ENCODE peak calls at places on chromosomes 11 and 22, in nine cellular contexts. Z, R, G, Y, C, P, Q, N and U are unnamed samples.

GRCh38 chr11:116187026-116187425 is 585.8 kb downstream of the BUD13 start:
- DNase-seq in Z (no peak), R (no peak), G (peak), Y (no peak), C (no peak), P (no peak), Q (no peak), N (no peak), U (no peak)

GRCh38 chr11:1257916-1258315 is 35.0 kb downstream of the MUC5B start:
- DNase-seq in Z (no peak), R (no peak), G (no peak), Y (no peak), C (no peak), P (no peak), Q (no peak), N (no peak), U (no peak)

GRCh38 chr11:79084382-79084781 is 356.4 kb downstream of the TENM4 start:
- DNase-seq in Z (no peak), R (no peak), G (no peak), Y (no peak), C (no peak), P (no peak), Q (no peak), N (no peak), U (no peak)

GRCh38 chr11:27471588-27472397 is 797 bp downstream of the LGR4 start:
- DNase-seq in Z (peak), R (peak), G (no peak), Y (peak), C (no peak), P (no peak), Q (no peak), N (peak), U (peak)

GRCh38 chr11:68052137-68052873 is 13.5 kb downstream of the TCIRG1 start:
- DNase-seq in Z (no peak), R (no peak), G (no peak), Y (no peak), C (no peak), P (no peak), Q (no peak), N (no peak), U (no peak)

GRCh38 chr11:68353118-68353517 is 40.7 kb downstream of the LRP5 start:
- DNase-seq in Z (no peak), R (no peak), G (peak), Y (no peak), C (no peak), P (no peak), Q (no peak), N (no peak), U (no peak)

GRCh38 chr11:65558785-65559509 is 788 bp upstream of the LTBP3 start:
- DNase-seq in Z (no peak), R (no peak), G (no peak), Y (peak), C (peak), P (no peak), Q (no peak), N (peak), U (peak)

GRCh38 chr11:2484576-2485125 is 39.8 kb downstream of the KCNQ1 start:
- DNase-seq in Z (no peak), R (no peak), G (no peak), Y (no peak), C (no peak), P (no peak), Q (no peak), N (no peak), U (no peak)

GRCh38 chr11:61747389-61748285 is 4.8 kb upstream of the MYRF start:
- DNase-seq in Z (peak), R (peak), G (peak), Y (peak), C (peak), P (no peak), Q (no peak), N (peak), U (peak)

GRCh38 chr22:49393526-49393925 is 434.1 kb downstream of the BRD1 start:
- DNase-seq in Z (no peak), R (no peak), G (no peak), Y (no peak), C (no peak), P (no peak), Q (no peak), N (no peak), U (no peak)

GRCh38 chr22:38709306-38709705 is 3.6 kb downstream of the GTPBP1 start:
- DNase-seq in Z (no peak), R (no peak), G (no peak), Y (no peak), C (no peak), P (no peak), Q (no peak), N (no peak), U (no peak)

GRCh38 chr22:48694296-48694883 is 1133.3 kb downstream of the BRD1 start:
- DNase-seq in Z (no peak), R (no peak), G (no peak), Y (no peak), C (no peak), P (no peak), Q (no peak), N (no peak), U (no peak)

GRCh38 chr11:88799749-88800500 is 265.9 kb downstream of the GRM5 start:
- DNase-seq in Z (no peak), R (no peak), G (no peak), Y (no peak), C (peak), P (no peak), Q (no peak), N (no peak), U (no peak)

GRCh38 chr22:50542416-50542927 is 3.2 kb upstream of the KLHDC7B start:
- DNase-seq in Z (no peak), R (peak), G (no peak), Y (no peak), C (no peak), P (no peak), Q (no peak), N (no peak), U (no peak)

GRCh38 chr11:44507896-44508440 is 57.5 kb upstream of the CD82 start:
- DNase-seq in Z (no peak), R (no peak), G (no peak), Y (no peak), C (no peak), P (no peak), Q (no peak), N (no peak), U (no peak)

GRCh38 chr22:37054078-37054440 is 2.5 kb downstream of the KCTD17 start:
- DNase-seq in Z (peak), R (no peak), G (no peak), Y (peak), C (no peak), P (no peak), Q (no peak), N (no peak), U (no peak)

GRCh38 chr11:47220401-47220821 is 5.6 kb downstream of the DDB2 start:
- DNase-seq in Z (no peak), R (no peak), G (no peak), Y (no peak), C (peak), P (no peak), Q (no peak), N (no peak), U (peak)

GRCh38 chr22:29167032-29167911 is 38.4 kb upstream of the EMID1 start:
- DNase-seq in Z (peak), R (peak), G (no peak), Y (no peak), C (no peak), P (peak), Q (no peak), N (no peak), U (no peak)

GRCh38 chr11:79940165-79940564 is 499.3 kb upstream of the TENM4 start:
- DNase-seq in Z (no peak), R (no peak), G (peak), Y (no peak), C (no peak), P (no peak), Q (no peak), N (no peak), U (no peak)

GRCh38 chr11:125170406-125171031 is 6.0 kb downstream of the PKNOX2 start:
- DNase-seq in Z (no peak), R (no peak), G (peak), Y (no peak), C (peak), P (no peak), Q (peak), N (no peak), U (peak)

GRCh38 chr11:102760355-102761035 is 19.9 kb downstream of the MMP10 start:
- DNase-seq in Z (no peak), R (no peak), G (no peak), Y (no peak), C (peak), P (no peak), Q (peak), N (no peak), U (peak)

GRCh38 chr11:107011977-107012376 is 6.3 kb downstream of the GUCY1A2 start:
- DNase-seq in Z (no peak), R (no peak), G (no peak), Y (no peak), C (no peak), P (no peak), Q (no peak), N (no peak), U (peak)

GRCh38 chr11:81220166-81220895 is 1513.3 kb downstream of the FAM181B start:
- DNase-seq in Z (no peak), R (no peak), G (no peak), Y (no peak), C (no peak), P (no peak), Q (no peak), N (no peak), U (no peak)

GRCh38 chr22:29312218-29313125 is 3.0 kb downstream of the RASL10A start:
- DNase-seq in Z (peak), R (no peak), G (peak), Y (no peak), C (no peak), P (no peak), Q (no peak), N (no peak), U (no peak)

GRCh38 chr22:41699264-41700104 is at the start of gene MEI1:
- DNase-seq in Z (peak), R (peak), G (no peak), Y (peak), C (peak), P (peak), Q (peak), N (no peak), U (peak)

GRCh38 chr22:28907311-28908008 is 24.1 kb downstream of the ZNRF3 start:
- DNase-seq in Z (no peak), R (peak), G (no peak), Y (no peak), C (peak), P (no peak), Q (no peak), N (no peak), U (no peak)

GRCh38 chr22:25362215-25362882 is 142.9 kb downstream of the CRYBB2 start:
- DNase-seq in Z (peak), R (peak), G (peak), Y (peak), C (peak), P (peak), Q (no peak), N (peak), U (peak)

GRCh38 chr22:43774318-43774717 is 37.8 kb downstream of the EFCAB6 start:
- DNase-seq in Z (no peak), R (no peak), G (no peak), Y (no peak), C (no peak), P (no peak), Q (no peak), N (no peak), U (no peak)

GRCh38 chr11:12092714-12093113 is 17.7 kb upstream of the MICAL2 start:
- DNase-seq in Z (no peak), R (no peak), G (no peak), Y (no peak), C (no peak), P (no peak), Q (no peak), N (peak), U (no peak)

GRCh38 chr11:71207563-71207962 is 44.8 kb downstream of the SHANK2 start:
- DNase-seq in Z (no peak), R (no peak), G (peak), Y (no peak), C (no peak), P (no peak), Q (no peak), N (no peak), U (no peak)

GRCh38 chr11:19467904-19468303 is 227.2 kb upstream of the E2F8 start:
- DNase-seq in Z (no peak), R (no peak), G (no peak), Y (no peak), C (no peak), P (no peak), Q (no peak), N (no peak), U (no peak)

GRCh38 chr11:7204778-7205177 is 46.9 kb upstream of the SYT9 start:
- DNase-seq in Z (no peak), R (no peak), G (no peak), Y (no peak), C (peak), P (no peak), Q (no peak), N (no peak), U (no peak)

GRCh38 chr22:48742556-48743343 is 1084.9 kb downstream of the BRD1 start:
- DNase-seq in Z (peak), R (no peak), G (peak), Y (peak), C (no peak), P (no peak), Q (no peak), N (no peak), U (no peak)

GRCh38 chr11:47233989-47234668 is 14.5 kb downstream of the ACP2 start:
- DNase-seq in Z (peak), R (no peak), G (no peak), Y (no peak), C (peak), P (no peak), Q (no peak), N (peak), U (peak)

GRCh38 chr11:27183672-27184457 is 143.2 kb downstream of the BBOX1 start:
- DNase-seq in Z (peak), R (peak), G (peak), Y (peak), C (peak), P (no peak), Q (peak), N (peak), U (peak)

GRCh38 chr22:37802310-37803194 is 5.2 kb upstream of the GCAT start:
- DNase-seq in Z (peak), R (peak), G (no peak), Y (peak), C (no peak), P (no peak), Q (no peak), N (peak), U (peak)

GRCh38 chr11:8756201-8756600 is 73.6 kb downstream of the RPL27A start:
- DNase-seq in Z (no peak), R (no peak), G (no peak), Y (no peak), C (peak), P (no peak), Q (no peak), N (no peak), U (peak)